ENCODE peak calls at places on chromosome 18, in four cellular contexts. S is stimulated activated CD8-positive, alpha-beta memory T cell treated with anti-CD3 and anti-CD28 coated beads, Interleukin-2, amount 100 ng/mL, for 1 hour; Z is T-helper 1 cell; Q is fibroblast of gingiva. A is an unnamed sample.

GRCh38 chr18:7317804-7318231 is 86.9 kb downstream of the LRRC30 start:
- DNase-seq in S (no peak), Z (no peak), Q (no peak), A (no peak)

GRCh38 chr18:27185025-27185763 is at the start of gene CHST9:
- DNase-seq in Q (no peak), Z (no peak), S (no peak), A (no peak)

GRCh38 chr18:45920367-45920766 is 46.8 kb downstream of the EPG5 start:
- DNase-seq in Q (peak; percentile 94), S (no peak), Z (no peak), A (peak; percentile 91)

GRCh38 chr18:48529796-48530195 is 9.0 kb upstream of the CTIF start:
- DNase-seq in S (no peak), Q (peak; percentile 81), Z (no peak), A (peak; percentile 86)

GRCh38 chr18:811192-812122 is 585 bp downstream of the YES1 start:
- DNase-seq in Z (peak; percentile 2), Q (peak; percentile 31), S (no peak), A (peak; percentile 47)

GRCh38 chr18:70296781-70297180 is 7.9 kb downstream of the SOCS6 start:
- DNase-seq in S (no peak), Z (no peak), Q (no peak), A (no peak)

GRCh38 chr18:63220903-63221302 is 98.7 kb downstream of the BCL2 start:
- DNase-seq in Z (no peak), Q (no peak), S (no peak), A (no peak)

GRCh38 chr18:47724186-47724975 is 206.1 kb downstream of the SMAD2 start:
- DNase-seq in Q (no peak), S (no peak), Z (no peak), A (no peak)

GRCh38 chr18:44819944-44820510 is 139.3 kb downstream of the SETBP1 start:
- DNase-seq in Q (peak; percentile 33), S (no peak), Z (no peak), A (no peak)

GRCh38 chr18:48201337-48201705 is 207.9 kb downstream of the ZBTB7C start:
- DNase-seq in S (no peak), Q (no peak), Z (no peak), A (no peak)

GRCh38 chr18:50192903-50193795 is 1.8 kb downstream of the MYO5B start:
- DNase-seq in Z (no peak), S (no peak), Q (no peak), A (no peak)

GRCh38 chr18:45567123-45567522 is 48.2 kb upstream of the SLC14A2 start:
- DNase-seq in S (no peak), Q (no peak), Z (no peak), A (peak; percentile 39)

GRCh38 chr18:35183846-35184245 is 57.0 kb upstream of the ZNF397 start:
- DNase-seq in Q (peak; percentile 84), S (no peak), Z (no peak), A (no peak)

GRCh38 chr18:50632895-50633515 is 73.1 kb downstream of the MAPK4 start:
- DNase-seq in Q (no peak), S (no peak), Z (no peak), A (no peak)

GRCh38 chr18:23307567-23308295 is 145.4 kb upstream of the RIOK3 start:
- DNase-seq in S (no peak), Q (peak; percentile 7), Z (no peak), A (peak; percentile 38)

GRCh38 chr18:2881088-2881487 is 34.3 kb downstream of the EMILIN2 start:
- DNase-seq in Z (no peak), Q (peak; percentile 14), S (no peak), A (peak; percentile 71)

GRCh38 chr18:47595816-47596501 is 334.5 kb downstream of the SMAD2 start:
- DNase-seq in Q (no peak), S (no peak), Z (no peak), A (no peak)

GRCh38 chr18:9704233-9705118 is 3.6 kb upstream of the RAB31 start:
- DNase-seq in Z (no peak), S (no peak), Q (no peak), A (no peak)

GRCh38 chr18:36419913-36420531 is 122.5 kb downstream of the FHOD3 start:
- DNase-seq in S (no peak), Z (no peak), Q (peak; percentile 9), A (no peak)